ENCODE peak calls at places on chromosomes 16 and 17, in five cellular contexts. B is fibroblast of lung, T is MM.1S, N is PC-9, X is endothelial cell of umbilical vein. J is an unnamed sample.
A peak's percentile ranks its signal among the peaks of the same experiment; 100 is the strongest.

GRCh38 chr17:31699281-31699680 is 159.8 kb downstream of the COPRS start:
- DNase-seq in B (peak; percentile 49), T (no peak), N (no peak), X (no peak), J (peak; percentile 11)

GRCh38 chr17:1107777-1108559 is 71.8 kb downstream of the ABR start:
- DNase-seq in B (no peak), T (no peak), N (peak; percentile 26), X (no peak), J (peak; percentile 28)

GRCh38 chr16:50555892-50556673 is 7.9 kb downstream of the NKD1 start:
- DNase-seq in B (no peak), T (no peak), N (no peak), X (no peak), J (no peak)

GRCh38 chr17:42655528-42655927 is 3.6 kb upstream of the TUBG2 start:
- DNase-seq in B (peak; percentile 74), T (no peak), N (no peak), X (no peak), J (no peak)

GRCh38 chr17:47720196-47720595 is 12.8 kb upstream of the TBX21 start:
- DNase-seq in B (no peak), T (no peak), N (no peak), X (no peak), J (no peak)

GRCh38 chr17:40828454-40829039 is 6.1 kb upstream of the KRT10 start:
- DNase-seq in B (peak; percentile 50), T (no peak), N (no peak), X (peak; percentile 33), J (no peak)

GRCh38 chr16:31132303-31132978 is 3.1 kb downstream of the PRSS8 start:
- DNase-seq in B (no peak), T (no peak), N (no peak), X (no peak), J (no peak)

GRCh38 chr16:49015189-49015540 is 266.5 kb downstream of the CBLN1 start:
- DNase-seq in B (no peak), T (no peak), N (no peak), X (no peak), J (no peak)

GRCh38 chr16:58339452-58339938 is 44.7 kb upstream of the PRSS54 start:
- DNase-seq in B (no peak), T (no peak), N (no peak), X (peak; percentile 32), J (peak; percentile 40)

GRCh38 chr17:64009571-64010402 is 10.6 kb downstream of the ICAM2 start:
- DNase-seq in B (peak; percentile 44), T (no peak), N (no peak), X (peak; percentile 61), J (peak; percentile 26)

GRCh38 chr17:80980397-80981061 is 11.1 kb upstream of the CHMP6 start:
- DNase-seq in B (peak; percentile 50), T (no peak), N (no peak), X (no peak), J (peak; percentile 49)
- H3K4me3 ChIP-seq in B (no peak overlapping the region), T (no peak overlapping the region), N (no peak overlapping the region), X (no peak overlapping the region), J (no peak overlapping the region)

GRCh38 chr17:21143695-21144094 is 16.9 kb downstream of the DHRS7B start:
- DNase-seq in B (no peak), T (no peak), N (no peak), X (no peak), J (no peak)
- H3K9me3 ChIP-seq in B (no peaks in the 10 kb centered on the region), T (no peaks in the 10 kb centered on the region), N (no peaks in the 10 kb centered on the region), X (no peaks in the 10 kb centered on the region), J (no peaks in the 10 kb centered on the region)

DNA sequence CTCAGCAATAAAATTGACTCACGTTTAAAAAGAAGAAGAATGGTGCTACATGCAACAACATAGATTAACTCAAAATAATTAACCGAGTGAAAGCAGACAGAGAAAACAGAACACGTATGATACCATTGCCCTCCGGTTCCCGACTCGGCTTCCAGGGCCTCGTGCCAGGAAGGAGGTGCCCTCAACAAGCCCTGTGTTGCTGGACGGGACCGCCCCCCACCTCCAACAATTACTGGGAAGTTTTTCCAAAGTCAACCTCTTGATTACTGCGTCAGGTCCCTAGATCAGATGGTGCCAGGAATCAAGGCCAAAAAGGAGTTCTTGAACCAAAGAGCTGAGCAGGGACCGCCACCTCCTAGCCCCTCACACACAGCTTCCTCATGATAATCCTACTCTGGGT is 20.4 kb downstream of the DNAH17 start:
- DNase-seq in B (no peak), T (no peak), N (no peak), X (peak; percentile 4), J (no peak)
- H4K20me1 ChIP-seq in B (no peaks in the 10 kb centered on the region), T (no peaks in the 10 kb centered on the region), N (no peaks in the 10 kb centered on the region), X (no peaks in the 10 kb centered on the region), J (no peaks in the 10 kb centered on the region)

GRCh38 chr16:2005646-2006045 is 4.0 kb downstream of the ZNF598 start:
- DNase-seq in B (no peak), T (no peak), N (no peak), X (peak; percentile 45), J (no peak)

GRCh38 chr16:2008009-2008526 is 1.6 kb downstream of the ZNF598 start:
- DNase-seq in B (peak; percentile 64), T (no peak), N (peak; percentile 75), X (peak; percentile 46), J (peak; percentile 93)

GRCh38 chr16:2008631-2009301 is 855 bp downstream of the ZNF598 start:
- DNase-seq in B (peak; percentile 59), T (peak; percentile 34), N (no peak), X (peak; percentile 36), J (no peak)

GRCh38 chr16:2006317-2006716 is 3.3 kb downstream of the ZNF598 start:
- DNase-seq in B (no peak), T (no peak), N (no peak), X (no peak), J (no peak)

GRCh38 chr16:2007081-2007836 is 2.4 kb downstream of the ZNF598 start:
- DNase-seq in B (no peak), T (no peak), N (no peak), X (no peak), J (no peak)
- H3K4me3 ChIP-seq in B (peak overlapping the region; percentile 79), T (peak overlapping the region; percentile 92), N (peak overlapping the region; percentile 88), X (peak overlapping the region; percentile 71), J (peak overlapping the region; percentile 76)

GRCh38 chr16:88286301-88286923 is 96.3 kb upstream of the ZNF469 start:
- DNase-seq in B (no peak), T (no peak), N (no peak), X (no peak), J (no peak)
- H3K9me3 ChIP-seq in B (no peaks in the 10 kb centered on the region), T (no peaks in the 10 kb centered on the region), N (peaks cover 15% of the 10 kb centered on the region), X (peaks cover 3% of the 10 kb centered on the region), J (peaks cover 11% of the 10 kb centered on the region)

GRCh38 chr16:54165174-54165911 is 121.2 kb downstream of the IRX3 start:
- DNase-seq in B (no peak), T (no peak), N (no peak), X (no peak), J (no peak)
- H4K20me1 ChIP-seq in B (no peaks in the 10 kb centered on the region), T (no peaks in the 10 kb centered on the region), N (no peaks in the 10 kb centered on the region), X (no peaks in the 10 kb centered on the region), J (no peaks in the 10 kb centered on the region)

J was measured in mammary epithelial cell.